ENCODE peak calls at places on chromosomes 12 and 14, in five cellular contexts. G is tibial nerve, U is HCT116, R is GM12878, C is cardiac muscle cell. T is an unnamed sample.

GRCh38 chr12:51846209-51846779 is 2.2 kb downstream of the FIGNL2 start:
- DNase-seq in G (no peak), U (no peak), R (no peak), C (no peak), T (no peak)

GRCh38 chr14:64464695-64465094 is 604 bp upstream of the AKAP5 start:
- DNase-seq in G (no peak), U (no peak), R (no peak), C (no peak), T (no peak)

GRCh38 chr12:15829949-15830348 is 40.8 kb upstream of the EPS8 start:
- DNase-seq in G (no peak), U (no peak), R (no peak), C (no peak), T (peak)

GRCh38 chr12:124454735-124455134 is 112.7 kb downstream of the NCOR2 start:
- DNase-seq in G (no peak), U (no peak), R (no peak), C (no peak), T (no peak)

GRCh38 chr12:6950401-6950801 is 755 bp upstream of the PTPN6 start:
- DNase-seq in G (no peak), U (no peak), R (no peak), C (no peak), T (no peak)

GRCh38 chr12:3366451-3367155 is 124.4 kb upstream of the PRMT8 start:
- DNase-seq in G (no peak), U (no peak), R (no peak), C (no peak), T (no peak)

GRCh38 chr12:54689034-54689372 is 40.8 kb upstream of the DCD start:
- DNase-seq in G (no peak), U (no peak), R (no peak), C (no peak), T (no peak)

GRCh38 chr14:92922155-92922735 is 705 bp upstream of the CHGA start:
- DNase-seq in G (no peak), U (no peak), R (no peak), C (no peak), T (no peak)

GRCh38 chr14:37865719-37866549 is 270.5 kb downstream of the TTC6 start:
- DNase-seq in G (no peak), U (no peak), R (no peak), C (no peak), T (no peak)

GRCh38 chr14:54446201-54446693 is 5.1 kb upstream of the CNIH1 start:
- DNase-seq in G (no peak), U (no peak), R (no peak), C (no peak), T (no peak)

GRCh38 chr12:107992870-107993451 is 136.1 kb upstream of the WSCD2 start:
- DNase-seq in G (no peak), U (peak), R (peak), C (peak), T (peak)

GRCh38 chr12:67943295-67943892 is 45.9 kb upstream of the IFNG-AS1 start:
- DNase-seq in G (peak), U (peak), R (peak), C (peak), T (peak)

DNA sequence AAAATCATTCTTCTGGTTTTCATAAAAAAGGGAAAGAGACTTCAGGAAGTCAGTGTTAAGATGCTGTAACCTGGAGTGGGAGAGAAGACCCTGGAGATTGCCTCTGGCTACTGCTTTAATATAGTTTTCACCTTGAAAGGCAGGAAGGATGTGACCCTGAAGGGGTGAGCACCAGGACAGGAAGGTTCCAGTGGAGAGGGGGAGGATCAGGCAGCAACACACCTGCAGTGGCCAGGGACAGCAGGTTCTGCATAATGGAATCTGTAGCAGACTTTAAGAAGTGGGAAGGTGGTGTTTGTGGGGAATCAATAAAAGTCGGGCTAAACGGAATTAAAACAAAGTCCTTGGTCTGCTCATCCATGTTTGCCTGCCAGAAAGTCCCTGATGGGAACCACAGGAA is 6.3 kb upstream of the HEATR5A start:
- DNase-seq in G (no peak), U (no peak), R (no peak), C (no peak), T (no peak)
- H3K27ac ChIP-seq in G (no peak), U (no peak), R (no peak), C (no peak), T (no peak)

GRCh38 chr14:30658645-30659044 is 36.5 kb downstream of the SCFD1 start:
- DNase-seq in G (no peak), U (no peak), R (no peak), C (no peak), T (no peak)

GRCh38 chr14:30657050-30657449 is 34.9 kb downstream of the SCFD1 start:
- DNase-seq in G (no peak), U (no peak), R (no peak), C (no peak), T (no peak)

GRCh38 chr14:30656190-30656632 is 34.1 kb downstream of the SCFD1 start:
- DNase-seq in G (peak), U (peak), R (peak), C (peak), T (peak)

GRCh38 chr14:30655658-30656057 is 33.5 kb downstream of the SCFD1 start:
- DNase-seq in G (no peak), U (no peak), R (no peak), C (no peak), T (no peak)

DNA sequence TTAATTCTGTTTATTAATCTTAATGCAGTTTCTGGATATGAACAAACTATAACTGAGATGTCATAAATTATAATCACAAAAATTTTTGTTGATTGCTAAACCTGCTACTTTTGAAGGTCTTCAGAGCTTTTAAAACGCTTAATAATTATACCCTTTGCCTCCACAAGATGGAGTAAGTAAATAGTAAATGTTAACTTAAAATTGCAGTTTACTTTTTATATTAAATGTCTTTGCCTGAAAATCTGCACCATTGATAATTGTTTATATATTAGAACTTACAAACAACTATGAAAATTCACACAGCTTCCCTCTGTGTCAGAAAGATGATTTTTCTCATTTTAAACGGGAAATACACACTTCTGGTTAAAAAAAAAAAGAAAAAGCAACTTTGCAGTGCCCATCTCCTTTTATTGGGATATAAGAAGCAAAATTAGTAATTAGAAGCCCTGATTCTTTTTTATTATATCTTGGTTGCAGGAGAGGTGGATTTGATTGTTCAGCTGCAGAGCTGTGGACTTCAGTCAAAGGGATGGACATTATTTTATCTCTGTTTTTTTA is 35.6 kb downstream of the SCFD1 start:
- DNase-seq in G (no peak), U (no peak), R (no peak), C (no peak), T (no peak)
- TF ChIP-seq CTCF in G (no peak), U (peak), R (peak), C (peak), T (peak)

DNA sequence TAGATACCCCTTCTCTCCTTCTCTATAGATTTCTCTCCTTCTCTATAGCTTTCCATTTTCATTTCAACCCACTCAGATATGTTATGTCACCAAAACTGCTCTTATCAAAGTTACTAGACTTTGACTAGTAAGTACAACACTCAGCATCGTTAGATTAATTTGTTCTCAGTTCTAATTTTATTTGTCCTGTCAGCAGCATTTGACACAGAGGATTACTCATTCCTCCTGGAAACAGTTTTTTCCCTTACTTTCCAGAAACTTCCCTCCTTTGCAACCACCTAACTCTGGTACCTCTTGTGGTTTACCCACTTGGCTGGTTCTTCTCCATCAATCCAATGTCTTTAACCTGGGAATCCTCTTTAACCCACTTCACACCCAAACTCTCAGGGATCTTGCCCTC is 423.7 kb downstream of the TMTC2 start:
- DNase-seq in G (no peak), U (no peak), R (no peak), C (no peak), T (no peak)
- H3K27ac ChIP-seq in G (no peak), U (no peak), R (no peak), C (no peak), T (no peak)

GRCh38 chr12:66695130-66695529 is 16.3 kb upstream of the GRIP1 start:
- DNase-seq in G (no peak), U (no peak), R (no peak), C (no peak), T (no peak)

GRCh38 chr12:66699738-66700482 is 21.0 kb upstream of the GRIP1 start:
- DNase-seq in G (no peak), U (no peak), R (no peak), C (no peak), T (no peak)

GRCh38 chr12:66694666-66695065 is 15.8 kb upstream of the GRIP1 start:
- DNase-seq in G (no peak), U (no peak), R (no peak), C (no peak), T (no peak)

GRCh38 chr12:66697404-66697803 is 18.5 kb upstream of the GRIP1 start:
- DNase-seq in G (no peak), U (no peak), R (no peak), C (no peak), T (no peak)

GRCh38 chr12:66698558-66698957 is 19.7 kb upstream of the GRIP1 start:
- DNase-seq in G (no peak), U (no peak), R (no peak), C (no peak), T (no peak)
- TF ChIP-seq CTCF in G (no peak), U (no peak), R (no peak), C (no peak), T (no peak)

GRCh38 chr14:99752486-99753121 is 40.6 kb upstream of the EML1 start:
- DNase-seq in G (no peak), U (no peak), R (no peak), C (no peak), T (peak)
- H3K27ac ChIP-seq in G (no peak), U (no peak), R (no peak), C (no peak), T (peak)

DNA sequence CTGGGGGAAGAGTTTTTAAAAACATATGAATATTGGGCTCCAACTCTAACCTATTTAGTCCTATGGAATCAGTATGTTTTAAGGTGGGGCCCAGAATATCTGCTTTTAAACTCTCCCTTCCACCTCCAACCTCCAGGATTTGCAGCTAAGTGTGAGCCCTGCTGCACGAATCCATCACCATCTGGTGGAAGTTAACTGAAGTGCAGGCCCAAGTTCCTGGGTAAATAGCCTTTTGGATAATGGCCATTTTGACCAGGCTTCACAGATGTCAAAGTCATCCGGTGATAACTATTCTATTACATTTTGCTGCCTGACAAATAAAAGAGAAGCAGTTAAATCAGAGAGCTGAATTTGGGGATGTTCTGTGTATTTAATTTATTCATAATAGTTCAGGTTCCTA is 58.1 kb upstream of the RMST start:
- DNase-seq in G (peak), U (peak), R (peak), C (peak), T (peak)
- TF ChIP-seq CTCF in G (peak), U (peak), R (peak), C (peak), T (peak)

GRCh38 chr12:40185303-40185693 is 39.5 kb upstream of the LRRK2 start:
- DNase-seq in G (no peak), U (no peak), R (no peak), C (no peak), T (no peak)
- H3K27ac ChIP-seq in G (no peak), U (no peak), R (no peak), C (no peak), T (no peak)

DNA sequence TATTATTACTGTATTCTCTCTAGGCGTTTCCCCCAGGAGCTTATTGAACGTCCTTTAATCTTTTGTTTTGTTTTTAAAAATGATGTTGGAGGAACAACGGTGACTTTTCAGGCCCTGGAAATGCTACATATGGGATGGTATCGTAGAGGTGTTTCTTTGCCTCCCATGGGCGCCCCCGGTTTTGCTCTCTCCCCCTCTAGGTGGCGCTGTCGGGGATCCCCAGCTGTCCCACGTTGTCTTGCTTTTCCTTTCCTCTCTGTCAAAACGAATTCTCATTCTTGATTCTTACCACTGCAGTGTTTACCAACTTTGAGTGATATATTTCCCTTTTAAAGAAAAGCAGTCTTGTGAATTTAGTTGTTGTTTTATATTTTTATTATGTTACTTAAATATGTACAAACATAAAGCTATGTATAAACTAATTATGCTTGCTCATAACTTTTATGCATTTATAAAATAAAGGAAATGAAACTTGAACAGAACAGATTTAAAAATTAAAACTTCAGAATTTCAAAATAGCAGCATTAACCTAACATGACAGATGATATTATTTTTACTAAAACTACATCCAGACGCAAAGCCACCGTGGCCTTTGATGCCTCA is 171.9 kb downstream of the RGS6 start:
- DNase-seq in G (no peak), U (peak), R (no peak), C (peak), T (no peak)
- TF ChIP-seq CTCF in G (no peak), U (peak), R (peak), C (no peak), T (peak)

GRCh38 chr12:120132863-120133385 is 16.4 kb upstream of the RAB35 start:
- DNase-seq in G (no peak), U (no peak), R (peak), C (no peak), T (no peak)
- H3K27ac ChIP-seq in G (no peak), U (no peak), R (peak), C (no peak), T (no peak)